ENCODE peak calls at places on chromosome 16, in eight cellular contexts. A is fibroblast of gingiva; Y is stomach; F is Peyer's patch; R is NCI-H2081; T is CD8-positive, alpha-beta memory T cell; D is iPS DF 6.9; W is cardiac muscle cell. S is an unnamed sample.

GRCh38 chr16:57736419-57737281 is 1.1 kb downstream of the KATNB1 start:
- DNase-seq in A (peak), Y (peak), F (peak), R (peak), T (peak), D (no peak), W (peak), S (peak)

GRCh38 chr16:65195998-65196397 is 74.1 kb upstream of the CDH11 start:
- DNase-seq in A (no peak), Y (no peak), F (no peak), R (no peak), T (no peak), D (no peak), W (no peak), S (no peak)

GRCh38 chr16:72172105-72173034 is at the start of gene PMFBP1:
- DNase-seq in A (peak), Y (no peak), F (no peak), R (no peak), T (no peak), D (no peak), W (no peak), S (peak)

GRCh38 chr16:67451061-67451703 is 20.3 kb downstream of the HSD11B2 start:
- DNase-seq in A (no peak), Y (no peak), F (peak), R (no peak), T (no peak), D (no peak), W (no peak), S (no peak)

GRCh38 chr16:27169511-27170071 is 33.7 kb upstream of the KDM8 start:
- DNase-seq in A (peak), Y (peak), F (no peak), R (no peak), T (peak), D (no peak), W (no peak), S (peak)

GRCh38 chr16:12020007-12020406 is 43.5 kb downstream of the SNX29 start:
- DNase-seq in A (no peak), Y (no peak), F (no peak), R (no peak), T (no peak), D (no peak), W (no peak), S (no peak)

GRCh38 chr16:59543641-59544040 is 809.5 kb upstream of the GOT2 start:
- DNase-seq in A (peak), Y (no peak), F (no peak), R (no peak), T (no peak), D (no peak), W (no peak), S (no peak)

GRCh38 chr16:14455577-14455976 is 174.5 kb downstream of the PARN start:
- DNase-seq in A (no peak), Y (no peak), F (no peak), R (no peak), T (no peak), D (no peak), W (peak), S (no peak)

GRCh38 chr16:88355093-88355388 is 27.7 kb upstream of the ZNF469 start:
- DNase-seq in A (no peak), Y (no peak), F (no peak), R (no peak), T (no peak), D (no peak), W (no peak), S (no peak)

GRCh38 chr16:19765860-19766553 is 47.9 kb downstream of the IQCK start:
- DNase-seq in A (peak), Y (peak), F (no peak), R (no peak), T (no peak), D (no peak), W (no peak), S (no peak)

GRCh38 chr16:84308120-84308519 is 13.4 kb downstream of the WFDC1 start:
- DNase-seq in A (peak), Y (peak), F (peak), R (no peak), T (no peak), D (no peak), W (peak), S (peak)

GRCh38 chr16:30088832-30089624 is 2.7 kb downstream of the TBX6 start:
- DNase-seq in A (no peak), Y (no peak), F (no peak), R (no peak), T (no peak), D (no peak), W (no peak), S (no peak)

GRCh38 chr16:48064971-48065370 is 90.8 kb downstream of the ABCC12 start:
- DNase-seq in A (no peak), Y (no peak), F (no peak), R (no peak), T (no peak), D (no peak), W (no peak), S (no peak)

GRCh38 chr16:59210955-59211541 is 476.9 kb upstream of the GOT2 start:
- DNase-seq in A (peak), Y (no peak), F (no peak), R (no peak), T (no peak), D (no peak), W (peak), S (no peak)

GRCh38 chr16:67022531-67023214 is 6.3 kb upstream of the CBFB start:
- DNase-seq in A (no peak), Y (peak), F (no peak), R (no peak), T (no peak), D (no peak), W (no peak), S (peak)

GRCh38 chr16:66961065-66961744 is at the start of gene CES3:
- DNase-seq in A (peak), Y (peak), F (peak), R (peak), T (peak), D (peak), W (peak), S (peak)

GRCh38 chr16:80569440-80570105 is 28.8 kb downstream of the DYNLRB2 start:
- DNase-seq in A (no peak), Y (no peak), F (no peak), R (no peak), T (no peak), D (no peak), W (no peak), S (no peak)

GRCh38 chr16:30526137-30526822 is at the start of gene ZNF768:
- DNase-seq in A (no peak), Y (no peak), F (no peak), R (no peak), T (peak), D (no peak), W (peak), S (peak)

GRCh38 chr16:58500329-58501241 is 642 bp downstream of the NDRG4 start:
- DNase-seq in A (no peak), Y (no peak), F (no peak), R (no peak), T (no peak), D (no peak), W (peak), S (peak)

GRCh38 chr16:3115561-3115960 is 3.2 kb downstream of the ZNF205 start:
- DNase-seq in A (no peak), Y (no peak), F (no peak), R (no peak), T (no peak), D (no peak), W (no peak), S (no peak)

GRCh38 chr16:48911700-48912099 is 301.7 kb upstream of the N4BP1 start:
- DNase-seq in A (no peak), Y (no peak), F (no peak), R (no peak), T (no peak), D (no peak), W (peak), S (no peak)

GRCh38 chr16:48409839-48410610 is 24.8 kb upstream of the SIAH1 start:
- DNase-seq in A (peak), Y (peak), F (peak), R (no peak), T (no peak), D (no peak), W (no peak), S (no peak)

GRCh38 chr16:85746431-85747227 is 4.3 kb downstream of the C16orf74 start:
- DNase-seq in A (peak), Y (no peak), F (no peak), R (no peak), T (no peak), D (no peak), W (no peak), S (no peak)